ENCODE peak calls at places on chromosomes 12 and 14, in seven cellular contexts. One of them, this sample, is unnamed.

GRCh38 chr14:99670361-99671229 is 13.5 kb upstream of the CYP46A1 start:
- DNase-seq in heart left ventricle: no peak
- DNase-seq in tibial artery: no peak
- DNase-seq in naive thymus-derived CD8-positive, alpha-beta T cell: no peak
- DNase-seq in activated CD8-positive, alpha-beta memory T cell treated with anti-CD3 and anti-CD28 coated beads for 4 hours: no peak
- DNase-seq in colonic mucosa: no peak
- DNase-seq in COLO829: no peak
- DNase-seq in this sample: no peak

GRCh38 chr14:57326253-57326652 is 57.5 kb downstream of the AP5M1 start:
- DNase-seq in naive thymus-derived CD8-positive, alpha-beta T cell: no peak
- DNase-seq in COLO829: no peak
- DNase-seq in colonic mucosa: no peak
- DNase-seq in activated CD8-positive, alpha-beta memory T cell treated with anti-CD3 and anti-CD28 coated beads for 4 hours: no peak
- DNase-seq in tibial artery: no peak
- DNase-seq in heart left ventricle: no peak
- DNase-seq in this sample: no peak

GRCh38 chr14:38139926-38140325 is 67.8 kb upstream of the SSTR1 start:
- DNase-seq in heart left ventricle: no peak
- DNase-seq in activated CD8-positive, alpha-beta memory T cell treated with anti-CD3 and anti-CD28 coated beads for 4 hours: no peak
- DNase-seq in tibial artery: no peak
- DNase-seq in COLO829: no peak
- DNase-seq in colonic mucosa: no peak
- DNase-seq in naive thymus-derived CD8-positive, alpha-beta T cell: no peak
- DNase-seq in this sample: no peak

GRCh38 chr12:65881348-65881961 is 57.2 kb downstream of the HMGA2 start:
- DNase-seq in colonic mucosa: no peak
- DNase-seq in activated CD8-positive, alpha-beta memory T cell treated with anti-CD3 and anti-CD28 coated beads for 4 hours: no peak
- DNase-seq in tibial artery: peak; percentile 67
- DNase-seq in naive thymus-derived CD8-positive, alpha-beta T cell: no peak
- DNase-seq in COLO829: no peak
- DNase-seq in heart left ventricle: peak; percentile 46
- DNase-seq in this sample: no peak

GRCh38 chr12:103469716-103470115 is 26.1 kb downstream of the C12orf42 start:
- DNase-seq in naive thymus-derived CD8-positive, alpha-beta T cell: no peak
- DNase-seq in tibial artery: no peak
- DNase-seq in COLO829: peak; percentile 13
- DNase-seq in activated CD8-positive, alpha-beta memory T cell treated with anti-CD3 and anti-CD28 coated beads for 4 hours: no peak
- DNase-seq in heart left ventricle: no peak
- DNase-seq in colonic mucosa: no peak
- DNase-seq in this sample: no peak

GRCh38 chr12:46661161-46661845 is 164.5 kb downstream of the SLC38A4 start:
- DNase-seq in COLO829: peak; percentile 48
- DNase-seq in activated CD8-positive, alpha-beta memory T cell treated with anti-CD3 and anti-CD28 coated beads for 4 hours: no peak
- DNase-seq in naive thymus-derived CD8-positive, alpha-beta T cell: no peak
- DNase-seq in heart left ventricle: peak; percentile 24
- DNase-seq in tibial artery: peak; percentile 29
- DNase-seq in colonic mucosa: peak; percentile 33
- DNase-seq in this sample: peak; percentile 46

GRCh38 chr14:21096438-21096837 is 2.0 kb downstream of the ZNF219 start:
- DNase-seq in colonic mucosa: no peak
- DNase-seq in activated CD8-positive, alpha-beta memory T cell treated with anti-CD3 and anti-CD28 coated beads for 4 hours: no peak
- DNase-seq in tibial artery: no peak
- DNase-seq in naive thymus-derived CD8-positive, alpha-beta T cell: no peak
- DNase-seq in COLO829: no peak
- DNase-seq in heart left ventricle: no peak
- DNase-seq in this sample: no peak

GRCh38 chr12:50650285-50650684 is 113.6 kb upstream of the ATF1 start:
- DNase-seq in activated CD8-positive, alpha-beta memory T cell treated with anti-CD3 and anti-CD28 coated beads for 4 hours: no peak
- DNase-seq in heart left ventricle: no peak
- DNase-seq in naive thymus-derived CD8-positive, alpha-beta T cell: no peak
- DNase-seq in COLO829: no peak
- DNase-seq in tibial artery: no peak
- DNase-seq in colonic mucosa: no peak
- DNase-seq in this sample: no peak

GRCh38 chr14:61476737-61477410 is 155.5 kb downstream of the PRKCH start:
- DNase-seq in COLO829: no peak
- DNase-seq in naive thymus-derived CD8-positive, alpha-beta T cell: peak; percentile 70
- DNase-seq in tibial artery: peak; percentile 70
- DNase-seq in activated CD8-positive, alpha-beta memory T cell treated with anti-CD3 and anti-CD28 coated beads for 4 hours: peak; percentile 37
- DNase-seq in heart left ventricle: peak; percentile 63
- DNase-seq in colonic mucosa: peak; percentile 51
- DNase-seq in this sample: peak; percentile 70

GRCh38 chr12:15863258-15863835 is 18.8 kb upstream of the STRAP start:
- DNase-seq in tibial artery: no peak
- DNase-seq in heart left ventricle: no peak
- DNase-seq in activated CD8-positive, alpha-beta memory T cell treated with anti-CD3 and anti-CD28 coated beads for 4 hours: no peak
- DNase-seq in naive thymus-derived CD8-positive, alpha-beta T cell: no peak
- DNase-seq in colonic mucosa: no peak
- DNase-seq in COLO829: no peak
- DNase-seq in this sample: no peak

GRCh38 chr12:121405211-121405610 is 5.3 kb downstream of the RNF34 start:
- DNase-seq in naive thymus-derived CD8-positive, alpha-beta T cell: no peak
- DNase-seq in tibial artery: no peak
- DNase-seq in COLO829: no peak
- DNase-seq in activated CD8-positive, alpha-beta memory T cell treated with anti-CD3 and anti-CD28 coated beads for 4 hours: no peak
- DNase-seq in colonic mucosa: no peak
- DNase-seq in heart left ventricle: no peak
- DNase-seq in this sample: no peak